ENCODE peak calls at places on chromosomes 13 and 19, in six cellular contexts. U is tibial nerve, F is RWPE1, I is GM10248, M is neural progenitor cell, B is hepatocyte. S is an unnamed sample.

GRCh38 chr13:65497265-65497664 is 1732.9 kb downstream of the PCDH9 start:
- DNase-seq in U (no peak), F (no peak), I (no peak), M (no peak), B (no peak), S (no peak)

GRCh38 chr13:110012102-110012739 is 225.8 kb upstream of the IRS2 start:
- DNase-seq in U (no peak), F (peak; percentile 83), I (no peak), M (no peak), B (peak; percentile 31), S (no peak)

GRCh38 chr19:45952691-45953505 is 20.8 kb downstream of the NOVA2 start:
- DNase-seq in U (no peak), F (peak; percentile 71), I (peak; percentile 75), M (peak; percentile 96), B (peak; percentile 85), S (peak; percentile 86)

GRCh38 chr19:12880551-12881171 is 588 bp downstream of the DNASE2 start:
- DNase-seq in U (no peak), F (no peak), I (no peak), M (peak; percentile 69), B (peak; percentile 47), S (peak; percentile 53)

GRCh38 chr19:54305141-54305540 is 7.8 kb downstream of the LILRA5 start:
- DNase-seq in U (no peak), F (no peak), I (no peak), M (no peak), B (no peak), S (no peak)

GRCh38 chr19:47309608-47310007 is at the start of gene C5AR1:
- DNase-seq in U (no peak), F (no peak), I (no peak), M (no peak), B (no peak), S (no peak)

GRCh38 chr19:51461723-51462161 is 3.5 kb upstream of the SIGLEC8 start:
- DNase-seq in U (no peak), F (no peak), I (no peak), M (no peak), B (no peak), S (no peak)

GRCh38 chr13:49308104-49308875 is 60.6 kb downstream of the CDADC1 start:
- DNase-seq in U (peak; percentile 89), F (no peak), I (no peak), M (no peak), B (peak; percentile 28), S (no peak)

GRCh38 chr13:49814551-49815270 is 22.2 kb upstream of the KPNA3 start:
- DNase-seq in U (no peak), F (no peak), I (no peak), M (no peak), B (no peak), S (no peak)

GRCh38 chr19:5466814-5467291 is 11.6 kb downstream of the ZNRF4 start:
- DNase-seq in U (no peak), F (no peak), I (no peak), M (no peak), B (peak; percentile 28), S (no peak)

GRCh38 chr13:42970824-42971669 is 21.0 kb downstream of the EPSTI1 start:
- DNase-seq in U (peak; percentile 35), F (peak; percentile 52), I (peak; percentile 59), M (peak; percentile 71), B (peak; percentile 44), S (no peak)

GRCh38 chr19:5669212-5669611 is 11.1 kb downstream of the MICOS13 start:
- DNase-seq in U (no peak), F (no peak), I (no peak), M (no peak), B (no peak), S (no peak)

GRCh38 chr13:39952244-39953233 is 297.1 kb downstream of the COG6 start:
- DNase-seq in U (no peak), F (no peak), I (no peak), M (no peak), B (peak; percentile 27), S (no peak)

GRCh38 chr13:63605962-63606361 is 2190.3 kb upstream of the PCDH20 start:
- DNase-seq in U (no peak), F (no peak), I (no peak), M (no peak), B (no peak), S (no peak)

GRCh38 chr13:110757296-110757695 is 43.8 kb downstream of the ING1 start:
- DNase-seq in U (no peak), F (no peak), I (no peak), M (no peak), B (no peak), S (no peak)

GRCh38 chr13:44292545-44292944 is 81.1 kb upstream of the SERP2 start:
- DNase-seq in U (no peak), F (no peak), I (no peak), M (no peak), B (no peak), S (no peak)

GRCh38 chr19:47609885-47610545 is 1.1 kb downstream of the BICRA start:
- DNase-seq in U (no peak), F (peak; percentile 11), I (no peak), M (peak; percentile 84), B (peak; percentile 66), S (peak; percentile 59)

GRCh38 chr19:44782729-44783128 is 5.0 kb downstream of the CBLC start:
- DNase-seq in U (no peak), F (no peak), I (no peak), M (no peak), B (no peak), S (no peak)

GRCh38 chr19:38229585-38230073 is 5.6 kb upstream of the DPF1 start:
- DNase-seq in U (no peak), F (peak; percentile 91), I (peak; percentile 89), M (peak; percentile 93), B (peak; percentile 88), S (peak; percentile 73)

GRCh38 chr19:13130886-13131490 is 12.9 kb downstream of the NACC1 start:
- DNase-seq in U (no peak), F (no peak), I (no peak), M (no peak), B (peak; percentile 3), S (no peak)

GRCh38 chr19:15869109-15869555 is 28.7 kb downstream of the CYP4F2 start:
- DNase-seq in U (peak; percentile 36), F (peak; percentile 96), I (peak; percentile 35), M (no peak), B (no peak), S (no peak)

GRCh38 chr19:41695745-41696144 is 7.7 kb upstream of the CEACAM7 start:
- DNase-seq in U (no peak), F (no peak), I (no peak), M (no peak), B (no peak), S (no peak)

GRCh38 chr19:37572203-37572602 is 22.4 kb downstream of the ZNF571 start:
- DNase-seq in U (no peak), F (no peak), I (no peak), M (no peak), B (no peak), S (no peak)

GRCh38 chr13:113859311-113860050 is 4.4 kb downstream of the GAS6 start:
- DNase-seq in U (no peak), F (no peak), I (no peak), M (no peak), B (no peak), S (no peak)

GRCh38 chr19:44820648-44821609 is 12.0 kb downstream of the BCAM start:
- DNase-seq in U (peak; percentile 24), F (no peak), I (no peak), M (no peak), B (no peak), S (no peak)

GRCh38 chr13:24221007-24221406 is 60.5 kb downstream of the SPATA13 start:
- DNase-seq in U (no peak), F (no peak), I (no peak), M (no peak), B (no peak), S (no peak)
- TF ChIP-seq CTCF in U (no peak), F (no peak), I (no peak), M (no peak), B (no peak), S (no peak)

GRCh38 chr13:90360785-90361184 is 986.7 kb upstream of the MIR17HG start:
- DNase-seq in U (no peak), F (no peak), I (no peak), M (no peak), B (no peak), S (no peak)

GRCh38 chr13:90362718-90363117 is 984.8 kb upstream of the MIR17HG start:
- DNase-seq in U (no peak), F (no peak), I (no peak), M (no peak), B (no peak), S (no peak)

GRCh38 chr13:90365130-90365529 is 982.4 kb upstream of the MIR17HG start:
- DNase-seq in U (no peak), F (no peak), I (no peak), M (no peak), B (peak; percentile 5), S (no peak)
- TF ChIP-seq CTCF in U (no peak), F (peak; percentile 17), I (no peak), M (peak; percentile 31), B (peak; percentile 51), S (no peak)

GRCh38 chr19:56750658-56751057 is 79.1 kb upstream of the ZNF835 start:
- DNase-seq in U (no peak), F (no peak), I (no peak), M (no peak), B (no peak), S (no peak)

GRCh38 chr19:56746367-56746766 is 74.8 kb upstream of the ZNF835 start:
- DNase-seq in U (no peak), F (no peak), I (no peak), M (no peak), B (no peak), S (no peak)

GRCh38 chr19:56751078-56751489 is 79.5 kb upstream of the ZNF835 start:
- DNase-seq in U (no peak), F (no peak), I (no peak), M (no peak), B (no peak), S (no peak)

DNA sequence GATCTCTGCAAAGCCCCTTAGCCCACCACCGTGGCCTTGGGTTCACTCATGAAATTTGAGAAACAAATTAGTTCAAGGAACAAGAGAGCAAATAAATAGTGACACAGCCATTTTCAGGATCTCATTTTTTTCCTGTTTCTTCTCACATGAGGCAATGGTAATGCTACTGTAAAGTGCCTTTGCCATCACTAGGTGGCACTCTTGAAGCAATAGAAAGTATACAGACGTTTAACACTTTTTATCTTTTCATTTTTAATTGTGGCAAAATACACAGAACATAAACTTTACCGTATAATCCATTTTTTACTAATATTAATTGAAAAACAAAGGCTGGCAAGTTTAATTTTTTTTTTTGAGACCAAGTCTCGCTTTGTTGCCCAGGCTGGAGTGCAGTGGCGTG is 76.9 kb upstream of the ZNF835 start:
- DNase-seq in U (peak; percentile 34), F (no peak), I (no peak), M (no peak), B (no peak), S (no peak)
- TF ChIP-seq CTCF in U (peak; percentile 12), F (no peak), I (no peak), M (peak; percentile 30), B (no peak), S (no peak)

DNA sequence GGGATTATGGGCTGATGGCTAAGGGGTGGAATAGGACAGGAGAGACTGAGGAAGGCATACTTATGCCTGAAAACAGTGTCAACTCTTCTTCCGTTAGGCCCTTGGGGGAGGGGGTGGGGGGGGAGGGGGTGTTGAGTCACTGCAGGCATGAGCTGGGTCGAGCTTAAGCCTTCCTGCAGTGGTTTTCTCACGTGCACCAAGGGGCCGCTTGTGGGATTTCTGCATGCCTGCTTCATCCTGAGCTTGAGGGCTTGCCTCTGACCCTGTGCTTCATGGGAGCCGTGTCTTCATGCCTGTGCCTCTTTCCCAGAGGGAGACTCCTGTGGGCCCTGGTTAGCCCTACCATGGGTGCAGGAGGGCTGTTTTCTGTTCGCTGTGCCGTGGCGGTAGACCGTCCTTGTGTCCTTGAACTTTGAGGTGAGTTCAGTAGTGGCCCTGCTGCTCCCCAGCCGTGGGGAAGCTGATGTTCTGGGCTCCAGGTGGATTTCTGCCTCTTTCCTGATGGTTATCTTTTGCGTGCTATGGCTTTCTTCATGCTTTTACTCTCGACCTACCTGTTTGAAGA is 186.1 kb downstream of the PCCA start:
- DNase-seq in U (no peak), F (peak; percentile 24), I (no peak), M (no peak), B (no peak), S (no peak)
- TF ChIP-seq CTCF in U (no peak), F (no peak), I (no peak), M (no peak), B (no peak), S (no peak)